ENCODE peak calls at places on chromosomes 12 and 14, in eight cellular contexts. One of them, this sample, is unnamed.

GRCh38 chr12:6643569-6644256 is 3.5 kb downstream of the ACRBP start:
- DNase-seq in right cardiac atrium: no peak
- DNase-seq in astrocyte of the spinal cord: no peak
- DNase-seq in PC-3: no peak
- DNase-seq in tibial artery: no peak
- DNase-seq in tibial nerve: no peak
- DNase-seq in kidney epithelial cell: no peak
- DNase-seq in cardiac fibroblast: no peak
- DNase-seq in this sample: no peak

GRCh38 chr14:43481864-43482263 is 1025.2 kb downstream of the FSCB start:
- DNase-seq in tibial nerve: no peak
- DNase-seq in PC-3: no peak
- DNase-seq in kidney epithelial cell: no peak
- DNase-seq in right cardiac atrium: no peak
- DNase-seq in astrocyte of the spinal cord: no peak
- DNase-seq in tibial artery: no peak
- DNase-seq in cardiac fibroblast: no peak
- DNase-seq in this sample: no peak

GRCh38 chr14:104101651-104102281 is 16.3 kb downstream of the ASPG start:
- DNase-seq in PC-3: no peak
- DNase-seq in tibial artery: peak; percentile 51
- DNase-seq in right cardiac atrium: no peak
- DNase-seq in cardiac fibroblast: no peak
- DNase-seq in tibial nerve: no peak
- DNase-seq in astrocyte of the spinal cord: no peak
- DNase-seq in kidney epithelial cell: no peak
- DNase-seq in this sample: no peak

GRCh38 chr14:23436327-23437141 is 1.1 kb upstream of the MYH7 start:
- DNase-seq in astrocyte of the spinal cord: no peak
- DNase-seq in tibial nerve: no peak
- DNase-seq in PC-3: no peak
- DNase-seq in tibial artery: peak; percentile 56
- DNase-seq in right cardiac atrium: no peak
- DNase-seq in cardiac fibroblast: no peak
- DNase-seq in kidney epithelial cell: peak; percentile 34
- DNase-seq in this sample: no peak

GRCh38 chr12:82952946-82953345 is 266.2 kb downstream of the TMTC2 start:
- DNase-seq in tibial nerve: no peak
- DNase-seq in kidney epithelial cell: no peak
- DNase-seq in tibial artery: no peak
- DNase-seq in cardiac fibroblast: no peak
- DNase-seq in PC-3: no peak
- DNase-seq in right cardiac atrium: no peak
- DNase-seq in astrocyte of the spinal cord: no peak
- DNase-seq in this sample: no peak

GRCh38 chr12:82414926-82415325 is 56.6 kb downstream of the METTL25 start:
- DNase-seq in astrocyte of the spinal cord: peak; percentile 7
- DNase-seq in right cardiac atrium: no peak
- DNase-seq in kidney epithelial cell: no peak
- DNase-seq in cardiac fibroblast: no peak
- DNase-seq in tibial nerve: no peak
- DNase-seq in PC-3: peak; percentile 40
- DNase-seq in tibial artery: no peak
- DNase-seq in this sample: no peak

GRCh38 chr12:113145720-113146551 is 3.6 kb upstream of the CFAP73 start:
- DNase-seq in tibial artery: no peak
- DNase-seq in astrocyte of the spinal cord: no peak
- DNase-seq in right cardiac atrium: no peak
- DNase-seq in cardiac fibroblast: peak; percentile 75
- DNase-seq in kidney epithelial cell: no peak
- DNase-seq in PC-3: no peak
- DNase-seq in tibial nerve: no peak
- DNase-seq in this sample: no peak

GRCh38 chr14:96160030-96160912 is 44.4 kb upstream of the BDKRB2 start:
- DNase-seq in cardiac fibroblast: no peak
- DNase-seq in kidney epithelial cell: no peak
- DNase-seq in tibial artery: no peak
- DNase-seq in right cardiac atrium: no peak
- DNase-seq in astrocyte of the spinal cord: no peak
- DNase-seq in tibial nerve: no peak
- DNase-seq in PC-3: no peak
- DNase-seq in this sample: no peak

GRCh38 chr14:104137297-104138097 is 890 bp upstream of the KIF26A start:
- DNase-seq in cardiac fibroblast: peak; percentile 23
- DNase-seq in tibial nerve: peak; percentile 22
- DNase-seq in astrocyte of the spinal cord: no peak
- DNase-seq in kidney epithelial cell: no peak
- DNase-seq in PC-3: peak; percentile 56
- DNase-seq in tibial artery: peak; percentile 67
- DNase-seq in right cardiac atrium: peak; percentile 90
- DNase-seq in this sample: no peak

GRCh38 chr14:90652626-90653025 is 163.6 kb downstream of the TTC7B start:
- DNase-seq in cardiac fibroblast: no peak
- DNase-seq in tibial artery: no peak
- DNase-seq in PC-3: no peak
- DNase-seq in tibial nerve: no peak
- DNase-seq in right cardiac atrium: no peak
- DNase-seq in kidney epithelial cell: no peak
- DNase-seq in astrocyte of the spinal cord: no peak
- DNase-seq in this sample: no peak

GRCh38 chr12:12108441-12109058 is 37.8 kb downstream of the BCL2L14 start:
- DNase-seq in astrocyte of the spinal cord: no peak
- DNase-seq in cardiac fibroblast: no peak
- DNase-seq in tibial artery: no peak
- DNase-seq in right cardiac atrium: no peak
- DNase-seq in kidney epithelial cell: no peak
- DNase-seq in PC-3: no peak
- DNase-seq in tibial nerve: no peak
- DNase-seq in this sample: no peak

GRCh38 chr12:124190301-124191023 is 104.4 kb upstream of the RFLNA start:
- DNase-seq in right cardiac atrium: no peak
- DNase-seq in astrocyte of the spinal cord: no peak
- DNase-seq in tibial nerve: no peak
- DNase-seq in kidney epithelial cell: no peak
- DNase-seq in tibial artery: no peak
- DNase-seq in cardiac fibroblast: no peak
- DNase-seq in PC-3: no peak
- DNase-seq in this sample: no peak

GRCh38 chr14:50961606-50962259 is 17.4 kb upstream of the PYGL start:
- DNase-seq in tibial nerve: no peak
- DNase-seq in PC-3: peak; percentile 98
- DNase-seq in astrocyte of the spinal cord: peak; percentile 93
- DNase-seq in cardiac fibroblast: peak; percentile 86
- DNase-seq in tibial artery: no peak
- DNase-seq in right cardiac atrium: no peak
- DNase-seq in kidney epithelial cell: peak; percentile 69
- DNase-seq in this sample: peak; percentile 80

GRCh38 chr14:30906752-30907658 is 32.6 kb downstream of the COCH start:
- DNase-seq in right cardiac atrium: no peak
- DNase-seq in kidney epithelial cell: no peak
- DNase-seq in cardiac fibroblast: peak; percentile 52
- DNase-seq in tibial artery: no peak
- DNase-seq in PC-3: peak; percentile 53
- DNase-seq in tibial nerve: no peak
- DNase-seq in astrocyte of the spinal cord: peak; percentile 17
- DNase-seq in this sample: no peak

GRCh38 chr12:91367234-91367849 is 184.7 kb upstream of the DCN start:
- DNase-seq in cardiac fibroblast: peak; percentile 45
- DNase-seq in PC-3: peak; percentile 50
- DNase-seq in tibial artery: no peak
- DNase-seq in kidney epithelial cell: no peak
- DNase-seq in tibial nerve: no peak
- DNase-seq in astrocyte of the spinal cord: peak; percentile 25
- DNase-seq in right cardiac atrium: no peak
- DNase-seq in this sample: no peak

GRCh38 chr12:68279227-68280054 is 26.0 kb upstream of the IL22 start:
- DNase-seq in kidney epithelial cell: no peak
- DNase-seq in PC-3: no peak
- DNase-seq in tibial artery: no peak
- DNase-seq in tibial nerve: no peak
- DNase-seq in astrocyte of the spinal cord: no peak
- DNase-seq in right cardiac atrium: no peak
- DNase-seq in cardiac fibroblast: peak; percentile 75
- DNase-seq in this sample: no peak

GRCh38 chr12:55717397-55718007 is 1.7 kb downstream of the BLOC1S1 start:
- DNase-seq in tibial nerve: no peak
- DNase-seq in right cardiac atrium: peak; percentile 48
- DNase-seq in cardiac fibroblast: no peak
- DNase-seq in PC-3: peak; percentile 82
- DNase-seq in tibial artery: no peak
- DNase-seq in astrocyte of the spinal cord: peak; percentile 74
- DNase-seq in kidney epithelial cell: no peak
- DNase-seq in this sample: no peak
- H3K4me3 ChIP-seq in tibial nerve: peak overlapping the region; percentile 81
- H3K4me3 ChIP-seq in right cardiac atrium: no peak overlapping the region
- H3K4me3 ChIP-seq in cardiac fibroblast: no peak overlapping the region
- H3K4me3 ChIP-seq in PC-3: peak overlapping the region; percentile 72
- H3K4me3 ChIP-seq in tibial artery: peak overlapping the region; percentile 62
- H3K4me3 ChIP-seq in astrocyte of the spinal cord: peak overlapping the region; percentile 63
- H3K4me3 ChIP-seq in kidney epithelial cell: peak overlapping the region; percentile 61
- H3K4me3 ChIP-seq in this sample: peak overlapping the region; percentile 65

DNA sequence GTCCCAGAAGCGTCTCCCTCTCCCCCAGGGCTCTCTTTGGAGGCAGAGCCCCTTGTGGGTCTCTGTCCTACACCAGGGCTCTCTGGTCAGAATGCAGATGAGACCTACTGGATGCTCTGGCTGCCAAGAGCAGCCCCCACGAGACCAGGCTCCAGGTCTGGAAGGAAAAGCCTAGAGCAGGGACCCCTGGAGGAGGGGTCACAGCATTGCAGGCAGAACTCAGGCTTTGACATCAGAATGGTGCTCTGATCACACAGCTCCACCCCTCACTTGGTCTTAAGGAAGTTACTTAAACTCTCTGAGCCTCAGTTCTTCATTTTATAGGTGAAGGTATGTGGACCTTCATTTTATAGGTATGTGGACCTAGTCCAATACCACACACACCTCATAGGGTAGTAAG is 83.1 kb downstream of the ARL6IP4 start:
- DNase-seq in tibial nerve: no peak
- DNase-seq in astrocyte of the spinal cord: no peak
- DNase-seq in PC-3: peak; percentile 14
- DNase-seq in cardiac fibroblast: no peak
- DNase-seq in tibial artery: no peak
- DNase-seq in kidney epithelial cell: no peak
- DNase-seq in right cardiac atrium: no peak
- DNase-seq in this sample: no peak
- H3K4me3 ChIP-seq in tibial nerve: no peak overlapping the region
- H3K4me3 ChIP-seq in astrocyte of the spinal cord: no peak overlapping the region
- H3K4me3 ChIP-seq in PC-3: no peak overlapping the region
- H3K4me3 ChIP-seq in cardiac fibroblast: no peak overlapping the region
- H3K4me3 ChIP-seq in tibial artery: no peak overlapping the region
- H3K4me3 ChIP-seq in kidney epithelial cell: no peak overlapping the region
- H3K4me3 ChIP-seq in right cardiac atrium: no peak overlapping the region
- H3K4me3 ChIP-seq in this sample: no peak overlapping the region

DNA sequence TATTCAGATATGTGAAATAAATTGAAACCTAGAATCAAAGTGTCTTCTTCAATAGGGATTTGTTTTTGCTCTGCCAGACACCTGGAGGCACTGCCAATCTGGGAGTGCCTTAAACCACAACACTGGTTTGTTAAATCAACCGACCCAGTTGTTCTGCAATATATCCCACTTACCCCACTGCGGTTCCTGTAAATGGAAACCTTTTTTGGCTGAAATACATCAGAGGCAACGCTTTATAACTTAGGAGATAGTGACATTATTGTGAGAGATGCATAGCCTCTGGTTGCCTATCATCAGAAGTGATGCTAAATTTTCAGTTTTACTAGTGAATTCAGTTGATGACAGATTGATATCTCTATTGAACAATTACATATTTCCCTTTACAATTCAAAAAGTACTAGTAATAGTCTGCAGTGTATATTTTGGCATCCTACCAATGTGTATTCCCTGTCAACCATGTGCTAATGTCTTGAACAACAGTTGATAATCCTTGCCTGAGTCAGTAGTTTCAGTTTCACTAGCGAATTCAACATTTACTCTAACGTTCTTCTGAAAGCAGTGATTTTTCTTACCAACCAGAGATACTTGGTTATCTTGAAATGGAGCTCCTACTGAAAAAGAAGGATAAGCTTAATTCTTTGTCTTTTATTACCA is 30.5 kb downstream of the PPP2R5C start:
- DNase-seq in kidney epithelial cell: no peak
- DNase-seq in tibial nerve: no peak
- DNase-seq in tibial artery: no peak
- DNase-seq in cardiac fibroblast: peak; percentile 66
- DNase-seq in PC-3: peak; percentile 68
- DNase-seq in right cardiac atrium: no peak
- DNase-seq in astrocyte of the spinal cord: peak; percentile 60
- DNase-seq in this sample: no peak
- H3K4me3 ChIP-seq in kidney epithelial cell: no peak overlapping the region
- H3K4me3 ChIP-seq in tibial nerve: peak overlapping the region; percentile 27
- H3K4me3 ChIP-seq in tibial artery: peak overlapping the region; percentile 14
- H3K4me3 ChIP-seq in cardiac fibroblast: peak overlapping the region; percentile 6
- H3K4me3 ChIP-seq in PC-3: peak overlapping the region; percentile 57
- H3K4me3 ChIP-seq in right cardiac atrium: peak overlapping the region; percentile 62
- H3K4me3 ChIP-seq in astrocyte of the spinal cord: peak overlapping the region; percentile 10
- H3K4me3 ChIP-seq in this sample: peak overlapping the region; percentile 25

GRCh38 chr14:99757331-99758070 is 35.7 kb upstream of the EML1 start:
- DNase-seq in PC-3: peak; percentile 98
- DNase-seq in right cardiac atrium: no peak
- DNase-seq in cardiac fibroblast: peak; percentile 73
- DNase-seq in kidney epithelial cell: peak; percentile 98
- DNase-seq in tibial artery: peak; percentile 58
- DNase-seq in astrocyte of the spinal cord: peak; percentile 95
- DNase-seq in tibial nerve: no peak
- DNase-seq in this sample: peak; percentile 91

GRCh38 chr14:99758121-99758871 is 34.9 kb upstream of the EML1 start:
- DNase-seq in tibial nerve: no peak
- DNase-seq in kidney epithelial cell: no peak
- DNase-seq in right cardiac atrium: no peak
- DNase-seq in PC-3: peak; percentile 94
- DNase-seq in astrocyte of the spinal cord: peak; percentile 94
- DNase-seq in cardiac fibroblast: peak; percentile 67
- DNase-seq in tibial artery: peak; percentile 48
- DNase-seq in this sample: peak; percentile 79

GRCh38 chr14:99760817-99761216 is 32.4 kb upstream of the EML1 start:
- DNase-seq in tibial artery: peak; percentile 15
- DNase-seq in kidney epithelial cell: no peak
- DNase-seq in cardiac fibroblast: no peak
- DNase-seq in right cardiac atrium: no peak
- DNase-seq in tibial nerve: no peak
- DNase-seq in PC-3: no peak
- DNase-seq in astrocyte of the spinal cord: no peak
- DNase-seq in this sample: no peak

GRCh38 chr14:99758915-99759545 is 34.2 kb upstream of the EML1 start:
- DNase-seq in astrocyte of the spinal cord: no peak
- DNase-seq in kidney epithelial cell: no peak
- DNase-seq in tibial nerve: no peak
- DNase-seq in PC-3: no peak
- DNase-seq in right cardiac atrium: no peak
- DNase-seq in cardiac fibroblast: no peak
- DNase-seq in tibial artery: peak; percentile 43
- DNase-seq in this sample: no peak

GRCh38 chr14:99759546-99759925 is 33.7 kb upstream of the EML1 start:
- DNase-seq in kidney epithelial cell: no peak
- DNase-seq in cardiac fibroblast: no peak
- DNase-seq in PC-3: no peak
- DNase-seq in right cardiac atrium: no peak
- DNase-seq in tibial nerve: no peak
- DNase-seq in tibial artery: peak; percentile 59
- DNase-seq in astrocyte of the spinal cord: no peak
- DNase-seq in this sample: no peak
- H3K4me3 ChIP-seq in kidney epithelial cell: no peak overlapping the region
- H3K4me3 ChIP-seq in cardiac fibroblast: no peak overlapping the region
- H3K4me3 ChIP-seq in PC-3: no peak overlapping the region
- H3K4me3 ChIP-seq in right cardiac atrium: no peak overlapping the region
- H3K4me3 ChIP-seq in tibial nerve: no peak overlapping the region
- H3K4me3 ChIP-seq in tibial artery: no peak overlapping the region
- H3K4me3 ChIP-seq in astrocyte of the spinal cord: no peak overlapping the region
- H3K4me3 ChIP-seq in this sample: no peak overlapping the region

GRCh38 chr12:116144384-116144783 is 133.1 kb downstream of the MED13L start:
- DNase-seq in tibial artery: no peak
- DNase-seq in kidney epithelial cell: no peak
- DNase-seq in right cardiac atrium: no peak
- DNase-seq in tibial nerve: no peak
- DNase-seq in PC-3: no peak
- DNase-seq in cardiac fibroblast: no peak
- DNase-seq in astrocyte of the spinal cord: no peak
- DNase-seq in this sample: no peak
- H3K4me3 ChIP-seq in tibial artery: no peak overlapping the region
- H3K4me3 ChIP-seq in kidney epithelial cell: no peak overlapping the region
- H3K4me3 ChIP-seq in right cardiac atrium: no peak overlapping the region
- H3K4me3 ChIP-seq in tibial nerve: no peak overlapping the region
- H3K4me3 ChIP-seq in PC-3: no peak overlapping the region
- H3K4me3 ChIP-seq in cardiac fibroblast: no peak overlapping the region
- H3K4me3 ChIP-seq in astrocyte of the spinal cord: no peak overlapping the region
- H3K4me3 ChIP-seq in this sample: no peak overlapping the region

This sample was measured in skeletal muscle cell.